ENCODE peak calls at places on chromosomes 6 and 20, in nine cellular contexts. W is fibroblast of pulmonary artery; R is endothelial cell; J is IMR-90; B is activated T-cell treated with anti-CD3 and anti-CD28 coated beads for 1 hour; O is stimulated activated CD4-positive, alpha-beta T cell treated with anti-CD3 and anti-CD28 coated beads, Interleukin-4, amount 100 ng/mL, for 48 hours; Y is HT1080; G is PC-3; K is nephron progenitor cell. Z is an unnamed sample.
A peak's percentile ranks its signal among the peaks of the same experiment; 100 is the strongest.

GRCh38 chr6:151806757-151807512 is 547 bp upstream of the ESR1 start:
- DNase-seq in W (no peak), R (peak; percentile 13), J (no peak), B (no peak), O (no peak), Y (no peak), G (no peak), K (peak; percentile 29), Z (no peak)

GRCh38 chr6:32244946-32245398 is 21.1 kb upstream of the NOTCH4 start:
- DNase-seq in W (peak; percentile 79), R (peak; percentile 80), J (peak; percentile 63), B (peak; percentile 63), O (peak; percentile 53), Y (peak; percentile 56), G (peak; percentile 83), K (peak; percentile 90), Z (peak; percentile 78)

GRCh38 chr6:89302195-89302770 is 12.8 kb downstream of the GABRR2 start:
- DNase-seq in W (no peak), R (no peak), J (no peak), B (no peak), O (no peak), Y (no peak), G (no peak), K (no peak), Z (no peak)

GRCh38 chr6:165686966-165687365 is 23.9 kb upstream of the PDE10A start:
- DNase-seq in W (no peak), R (no peak), J (no peak), B (no peak), O (no peak), Y (no peak), G (no peak), K (no peak), Z (no peak)

GRCh38 chr6:28408076-28408802 is 8.7 kb upstream of the ZSCAN12 start:
- DNase-seq in W (peak; percentile 13), R (no peak), J (peak; percentile 17), B (no peak), O (no peak), Y (no peak), G (no peak), K (no peak), Z (no peak)

GRCh38 chr20:57439432-57439831 is 48.2 kb downstream of the RBM38 start:
- DNase-seq in W (no peak), R (no peak), J (no peak), B (no peak), O (no peak), Y (no peak), G (peak; percentile 73), K (peak; percentile 46), Z (no peak)

GRCh38 chr6:34791164-34791841 is 580 bp upstream of the BLTP3A start:
- DNase-seq in W (peak; percentile 21), R (peak; percentile 25), J (peak; percentile 17), B (peak; percentile 26), O (peak; percentile 22), Y (no peak), G (peak; percentile 41), K (peak; percentile 51), Z (peak; percentile 60)

GRCh38 chr6:55705381-55705780 is 126.4 kb upstream of the HMGCLL1 start:
- DNase-seq in W (peak; percentile 7), R (no peak), J (peak; percentile 7), B (no peak), O (no peak), Y (no peak), G (no peak), K (no peak), Z (no peak)

GRCh38 chr6:23267651-23268050 is 698.3 kb downstream of the HDGFL1 start:
- DNase-seq in W (no peak), R (no peak), J (no peak), B (no peak), O (no peak), Y (no peak), G (no peak), K (no peak), Z (no peak)

GRCh38 chr6:95091823-95092436 is 485.4 kb upstream of the MANEA start:
- DNase-seq in W (peak; percentile 72), R (no peak), J (peak; percentile 72), B (no peak), O (no peak), Y (peak; percentile 52), G (peak; percentile 67), K (no peak), Z (no peak)

GRCh38 chr6:127177030-127177928 is 58.8 kb downstream of the RSPO3 start:
- DNase-seq in W (peak; percentile 72), R (no peak), J (peak; percentile 63), B (no peak), O (no peak), Y (no peak), G (no peak), K (no peak), Z (no peak)

GRCh38 chr6:119957195-119957594 is 607.6 kb upstream of the MAN1A1 start:
- DNase-seq in W (no peak), R (peak; percentile 42), J (no peak), B (no peak), O (no peak), Y (no peak), G (no peak), K (no peak), Z (no peak)

GRCh38 chr6:131037194-131037897 is 25.7 kb downstream of the EPB41L2 start:
- DNase-seq in W (no peak), R (no peak), J (no peak), B (no peak), O (no peak), Y (no peak), G (no peak), K (no peak), Z (no peak)

GRCh38 chr20:12237772-12238171 is 320.1 kb downstream of the BTBD3 start:
- DNase-seq in W (peak; percentile 30), R (no peak), J (no peak), B (no peak), O (no peak), Y (peak; percentile 6), G (peak; percentile 13), K (no peak), Z (no peak)

GRCh38 chr20:33007376-33008335 is at the start of gene BPIFB2:
- DNase-seq in W (no peak), R (no peak), J (no peak), B (no peak), O (no peak), Y (no peak), G (no peak), K (no peak), Z (no peak)

GRCh38 chr6:27752038-27752885 is 159.9 kb downstream of the OR2B2 start:
- DNase-seq in W (peak; percentile 87), R (peak; percentile 57), J (peak; percentile 76), B (no peak), O (peak; percentile 27), Y (peak; percentile 82), G (peak; percentile 95), K (peak; percentile 56), Z (peak; percentile 48)

GRCh38 chr6:135537782-135538301 is 40.3 kb upstream of the AHI1 start:
- DNase-seq in W (peak; percentile 77), R (no peak), J (peak; percentile 89), B (no peak), O (peak; percentile 29), Y (peak; percentile 82), G (peak; percentile 82), K (no peak), Z (no peak)

GRCh38 chr6:168128006-168128630 is 49.1 kb upstream of the FRMD1 start:
- DNase-seq in W (no peak), R (no peak), J (no peak), B (no peak), O (no peak), Y (no peak), G (no peak), K (no peak), Z (no peak)